ENCODE peak calls at places on chromosomes 6 and 20, in five cellular contexts. J is cardiac muscle cell, T is cardiac fibroblast, Z is Panc1, G is GM23338. F is an unnamed sample.

GRCh38 chr6:170202416-170203135 is 88.3 kb downstream of the DLL1 start:
- DNase-seq in J (no peak), T (no peak), Z (no peak), G (no peak), F (no peak)

GRCh38 chr6:54619102-54619501 is 227.5 kb upstream of the FAM83B start:
- DNase-seq in J (no peak), T (no peak), Z (no peak), G (no peak), F (no peak)

GRCh38 chr6:117677553-117678131 is 2.4 kb downstream of the NUS1 start:
- DNase-seq in J (peak; percentile 80), T (peak; percentile 66), Z (peak; percentile 25), G (no peak), F (peak; percentile 35)

GRCh38 chr6:119174085-119174445 is 95.6 kb upstream of the FAM184A start:
- DNase-seq in J (no peak), T (no peak), Z (no peak), G (no peak), F (no peak)

GRCh38 chr6:54655162-54655561 is 191.4 kb upstream of the FAM83B start:
- DNase-seq in J (no peak), T (no peak), Z (no peak), G (no peak), F (no peak)

GRCh38 chr20:52049001-52049731 is 142.4 kb downstream of the ZFP64 start:
- DNase-seq in J (peak; percentile 45), T (peak; percentile 37), Z (no peak), G (peak; percentile 60), F (peak; percentile 37)

GRCh38 chr6:135192256-135193174 is 11.4 kb downstream of the MYB start:
- DNase-seq in J (no peak), T (no peak), Z (no peak), G (peak; percentile 19), F (no peak)

GRCh38 chr6:21739838-21740237 is 146.3 kb downstream of the SOX4 start:
- DNase-seq in J (no peak), T (no peak), Z (no peak), G (peak; percentile 49), F (no peak)

GRCh38 chr6:131139599-131139998 is 4.3 kb downstream of the AKAP7 start:
- DNase-seq in J (no peak), T (no peak), Z (no peak), G (no peak), F (no peak)

GRCh38 chr20:62741191-62741676 is 32.6 kb downstream of the NTSR1 start:
- DNase-seq in J (peak; percentile 26), T (no peak), Z (no peak), G (peak; percentile 73), F (peak; percentile 22)

GRCh38 chr20:12970372-12970821 is 38.4 kb upstream of the SPTLC3 start:
- DNase-seq in J (peak; percentile 65), T (peak; percentile 74), Z (peak; percentile 13), G (peak; percentile 58), F (peak; percentile 79)

GRCh38 chr6:399785-400517 is 8.4 kb downstream of the IRF4 start:
- DNase-seq in J (no peak), T (no peak), Z (no peak), G (no peak), F (no peak)

GRCh38 chr20:7855545-7855944 is 84.7 kb downstream of the HAO1 start:
- DNase-seq in J (no peak), T (no peak), Z (no peak), G (no peak), F (no peak)

GRCh38 chr20:31722388-31723281 is at the start of gene BCL2L1:
- DNase-seq in J (peak; percentile 91), T (peak; percentile 91), Z (no peak), G (peak; percentile 96), F (peak; percentile 85)

GRCh38 chr6:133254552-133255228 is 13.5 kb downstream of the EYA4 start:
- DNase-seq in J (peak; percentile 40), T (peak; percentile 20), Z (no peak), G (no peak), F (peak; percentile 65)

GRCh38 chr6:360791-361373 is 30.7 kb upstream of the IRF4 start:
- DNase-seq in J (no peak), T (no peak), Z (no peak), G (no peak), F (no peak)

GRCh38 chr6:329888-330691 is 37.8 kb downstream of the DUSP22 start:
- DNase-seq in J (peak; percentile 33), T (peak; percentile 21), Z (no peak), G (peak; percentile 65), F (no peak)

GRCh38 chr6:11085758-11086435 is 7.7 kb upstream of the SMIM13 start:
- DNase-seq in J (peak; percentile 85), T (peak; percentile 69), Z (no peak), G (no peak), F (peak; percentile 78)

GRCh38 chr6:3957321-3957720 is 108.1 kb downstream of the FAM50B start:
- DNase-seq in J (no peak), T (no peak), Z (no peak), G (no peak), F (no peak)

GRCh38 chr20:62987114-62987513 is 19.6 kb downstream of the BHLHE23 start:
- DNase-seq in J (no peak), T (no peak), Z (no peak), G (no peak), F (no peak)

GRCh38 chr20:1225263-1225728 is 548 bp upstream of the RAD21L1 start:
- DNase-seq in J (no peak), T (no peak), Z (no peak), G (peak; percentile 91), F (no peak)

GRCh38 chr6:38499046-38499445 is 140.7 kb downstream of the BTBD9 start:
- DNase-seq in J (no peak), T (no peak), Z (no peak), G (no peak), F (no peak)
- H3K4me3 ChIP-seq in J (no peak overlapping the region), T (no peak overlapping the region), Z (no peak overlapping the region), G (no peak overlapping the region), F (no peak overlapping the region)

GRCh38 chr6:136201735-136202134 is 48.4 kb downstream of the MTFR2 start:
- DNase-seq in J (peak; percentile 24), T (no peak), Z (no peak), G (no peak), F (peak; percentile 16)
- TF ChIP-seq CTCF in J (no peak), T (no peak), Z (no peak), G (no peak), F (no peak)

GRCh38 chr6:157184202-157185015 is 138.9 kb downstream of the TMEM242 start:
- DNase-seq in J (peak; percentile 72), T (peak; percentile 73), Z (peak; percentile 7), G (peak; percentile 89), F (peak; percentile 67)
- H3K4me3 ChIP-seq in J (no peak overlapping the region), T (no peak overlapping the region), Z (no peak overlapping the region), G (no peak overlapping the region), F (no peak overlapping the region)

GRCh38 chr20:25485872-25486271 is 78.4 kb downstream of the GINS1 start:
- DNase-seq in J (no peak), T (no peak), Z (no peak), G (no peak), F (no peak)
- TF ChIP-seq CTCF in J (no peak), T (no peak), Z (no peak), G (no peak), F (no peak)

GRCh38 chr6:105882833-105883232 is 203.3 kb upstream of the PRDM1 start:
- DNase-seq in J (no peak), T (no peak), Z (no peak), G (no peak), F (peak; percentile 46)

GRCh38 chr6:105879146-105879545 is 207.0 kb upstream of the PRDM1 start:
- DNase-seq in J (no peak), T (no peak), Z (no peak), G (no peak), F (no peak)

GRCh38 chr6:105881608-105882007 is 204.5 kb upstream of the PRDM1 start:
- DNase-seq in J (no peak), T (no peak), Z (no peak), G (no peak), F (no peak)

GRCh38 chr6:105882071-105882803 is 203.9 kb upstream of the PRDM1 start:
- DNase-seq in J (no peak), T (no peak), Z (no peak), G (no peak), F (peak; percentile 69)

DNA sequence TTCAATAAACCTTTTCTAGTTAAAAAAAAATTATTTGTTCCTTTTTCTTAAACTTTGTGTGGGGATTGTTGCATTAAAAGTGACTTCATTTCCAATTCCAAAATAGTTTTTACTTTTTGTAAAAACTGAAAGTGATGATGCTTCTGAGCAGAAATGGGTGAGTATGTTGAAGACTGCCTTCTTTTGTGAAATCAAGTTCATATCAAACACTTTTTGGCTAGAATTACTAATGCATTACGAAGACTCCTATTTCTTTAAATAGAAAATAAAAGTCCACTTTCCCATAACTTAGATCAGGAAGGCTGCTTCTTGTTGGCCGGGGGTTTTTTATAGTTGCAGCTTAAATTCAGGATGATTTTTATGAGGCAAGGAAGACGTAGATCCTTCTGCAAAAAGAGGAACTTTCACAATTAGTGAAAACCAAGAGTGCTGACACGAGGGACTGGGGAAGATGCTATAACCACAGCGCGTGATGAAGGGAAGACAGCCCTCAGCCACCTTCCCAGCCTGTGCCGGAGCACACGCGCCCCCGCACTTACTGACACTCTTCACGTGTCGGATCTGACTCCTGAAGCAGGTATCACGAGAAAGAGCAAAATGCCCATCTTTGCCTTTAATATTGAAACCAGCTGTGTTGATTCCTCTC is 206.1 kb upstream of the PRDM1 start:
- DNase-seq in J (no peak), T (no peak), Z (no peak), G (no peak), F (no peak)
- H3K4me3 ChIP-seq in J (no peak overlapping the region), T (no peak overlapping the region), Z (no peak overlapping the region), G (no peak overlapping the region), F (no peak overlapping the region)

GRCh38 chr20:50568549-50568942 is 58.4 kb downstream of the PTPN1 start:
- DNase-seq in J (no peak), T (no peak), Z (no peak), G (no peak), F (no peak)

GRCh38 chr20:50572922-50573777 is 63.0 kb downstream of the PTPN1 start:
- DNase-seq in J (peak; percentile 93), T (peak; percentile 97), Z (no peak), G (no peak), F (peak; percentile 91)

GRCh38 chr20:50567860-50568548 is 57.8 kb downstream of the PTPN1 start:
- DNase-seq in J (no peak), T (no peak), Z (no peak), G (no peak), F (no peak)

GRCh38 chr20:50571466-50571865 is 61.3 kb downstream of the PTPN1 start:
- DNase-seq in J (no peak), T (no peak), Z (no peak), G (no peak), F (no peak)

GRCh38 chr20:50569864-50570836 is 60.0 kb downstream of the PTPN1 start:
- DNase-seq in J (peak; percentile 51), T (peak; percentile 58), Z (no peak), G (peak; percentile 72), F (peak; percentile 41)
- TF ChIP-seq CTCF in J (peak; percentile 54), T (peak; percentile 65), Z (no peak), G (peak; percentile 48), F (peak; percentile 45)

GRCh38 chr20:41232971-41233926 is 84.3 kb downstream of the ZHX3 start:
- DNase-seq in J (peak; percentile 80), T (peak; percentile 82), Z (no peak), G (no peak), F (peak; percentile 84)
- H3K4me3 ChIP-seq in J (no peak overlapping the region), T (no peak overlapping the region), Z (peak overlapping the region; percentile 21), G (no peak overlapping the region), F (no peak overlapping the region)

F was measured in fibroblast of the aortic adventitia.